ENCODE peak calls at places on chromosomes 16 and 17, in four cellular contexts. One of them, this sample, is unnamed.

GRCh38 chr17:19677736-19678379 is 29.3 kb downstream of the ALDH3A2 start:
- DNase-seq in GM12878: no peak
- DNase-seq in K562: no peak
- DNase-seq in HepG2: no peak
- DNase-seq in this sample: no peak

GRCh38 chr16:69276143-69277115 is 34.7 kb upstream of the VPS4A start:
- DNase-seq in GM12878: no peak
- DNase-seq in HepG2: no peak
- DNase-seq in K562: no peak
- DNase-seq in this sample: no peak

GRCh38 chr16:10616744-10617640 is 36.6 kb upstream of the EMP2 start:
- DNase-seq in GM12878: no peak
- DNase-seq in K562: no peak
- DNase-seq in HepG2: peak
- DNase-seq in this sample: peak

GRCh38 chr16:73018796-73019455 is 29.0 kb downstream of the ZFHX3 start:
- DNase-seq in GM12878: no peak
- DNase-seq in K562: no peak
- DNase-seq in HepG2: no peak
- DNase-seq in this sample: no peak

GRCh38 chr16:58419241-58420012 is 27.2 kb downstream of the GINS3 start:
- DNase-seq in K562: no peak
- DNase-seq in HepG2: no peak
- DNase-seq in GM12878: no peak
- DNase-seq in this sample: no peak

GRCh38 chr16:53821957-53822625 is 118.1 kb downstream of the FTO start:
- DNase-seq in HepG2: peak
- DNase-seq in GM12878: no peak
- DNase-seq in K562: no peak
- DNase-seq in this sample: no peak

GRCh38 chr17:8122923-8123694 is 797 bp downstream of the HES7 start:
- DNase-seq in GM12878: no peak
- DNase-seq in HepG2: no peak
- DNase-seq in K562: peak
- DNase-seq in this sample: peak

GRCh38 chr16:17321824-17322223 is 148.9 kb downstream of the XYLT1 start:
- DNase-seq in GM12878: no peak
- DNase-seq in HepG2: no peak
- DNase-seq in K562: no peak
- DNase-seq in this sample: no peak

GRCh38 chr16:82699711-82700495 is 73.1 kb downstream of the CDH13 start:
- DNase-seq in K562: no peak
- DNase-seq in GM12878: no peak
- DNase-seq in HepG2: no peak
- DNase-seq in this sample: no peak

GRCh38 chr16:30660424-30661251 is 2.4 kb downstream of the FBRS start:
- DNase-seq in GM12878: no peak
- DNase-seq in HepG2: no peak
- DNase-seq in K562: no peak
- DNase-seq in this sample: no peak

GRCh38 chr17:17514993-17515920 is 19.1 kb upstream of the RASD1 start:
- DNase-seq in K562: no peak
- DNase-seq in HepG2: no peak
- DNase-seq in GM12878: no peak
- DNase-seq in this sample: peak

GRCh38 chr17:40598928-40599627 is 33.8 kb upstream of the CCR7 start:
- DNase-seq in GM12878: peak
- DNase-seq in HepG2: no peak
- DNase-seq in K562: no peak
- DNase-seq in this sample: no peak

GRCh38 chr17:4566785-4567184 is 6.4 kb upstream of the GGT6 start:
- DNase-seq in GM12878: no peak
- DNase-seq in K562: peak
- DNase-seq in HepG2: peak
- DNase-seq in this sample: no peak

GRCh38 chr16:1944612-1945199 is 1.7 kb upstream of the MSRB1 start:
- DNase-seq in GM12878: no peak
- DNase-seq in K562: peak
- DNase-seq in HepG2: no peak
- DNase-seq in this sample: no peak

GRCh38 chr16:85568519-85568918 is 44.6 kb upstream of the GSE1 start:
- DNase-seq in GM12878: no peak
- DNase-seq in K562: peak
- DNase-seq in HepG2: no peak
- DNase-seq in this sample: no peak

GRCh38 chr17:1627219-1627986 is 1.2 kb downstream of the SLC43A2 start:
- DNase-seq in GM12878: no peak
- DNase-seq in K562: peak
- DNase-seq in HepG2: no peak
- DNase-seq in this sample: no peak

GRCh38 chr17:65537845-65538678 is 23.4 kb downstream of the AXIN2 start:
- DNase-seq in HepG2: no peak
- DNase-seq in K562: peak
- DNase-seq in GM12878: no peak
- DNase-seq in this sample: no peak

GRCh38 chr17:58172369-58173071 is 5.7 kb downstream of the OR4D2 start:
- DNase-seq in K562: peak
- DNase-seq in GM12878: peak
- DNase-seq in HepG2: peak
- DNase-seq in this sample: no peak

GRCh38 chr17:76077582-76078110 is 1.3 kb upstream of the ZACN start:
- DNase-seq in K562: no peak
- DNase-seq in HepG2: no peak
- DNase-seq in GM12878: no peak
- DNase-seq in this sample: no peak

GRCh38 chr17:28963841-28964240 is 12.5 kb upstream of the PHF12 start:
- DNase-seq in K562: no peak
- DNase-seq in HepG2: no peak
- DNase-seq in GM12878: no peak
- DNase-seq in this sample: no peak

GRCh38 chr16:82016268-82016667 is 5.0 kb upstream of the SDR42E1 start:
- DNase-seq in K562: peak
- DNase-seq in HepG2: no peak
- DNase-seq in GM12878: no peak
- DNase-seq in this sample: no peak

GRCh38 chr17:5872831-5873230 is 197.3 kb upstream of the WSCD1 start:
- DNase-seq in HepG2: no peak
- DNase-seq in GM12878: no peak
- DNase-seq in K562: no peak
- DNase-seq in this sample: no peak

GRCh38 chr16:66198641-66199040 is 167.8 kb upstream of the CDH5 start:
- DNase-seq in HepG2: no peak
- DNase-seq in GM12878: no peak
- DNase-seq in K562: no peak
- DNase-seq in this sample: no peak

GRCh38 chr16:86044881-86045600 is 146.1 kb downstream of the IRF8 start:
- DNase-seq in GM12878: no peak
- DNase-seq in HepG2: no peak
- DNase-seq in K562: no peak
- DNase-seq in this sample: no peak

GRCh38 chr16:14562691-14563491 is 67.2 kb downstream of the PARN start:
- DNase-seq in HepG2: peak
- DNase-seq in K562: peak
- DNase-seq in GM12878: no peak
- DNase-seq in this sample: no peak

GRCh38 chr17:40331743-40332641 is 23.0 kb downstream of the RARA start:
- DNase-seq in HepG2: no peak
- DNase-seq in GM12878: no peak
- DNase-seq in K562: no peak
- DNase-seq in this sample: no peak

GRCh38 chr16:67883872-67884261 is 818 bp upstream of the NRN1L start:
- DNase-seq in HepG2: peak
- DNase-seq in K562: peak
- DNase-seq in GM12878: no peak
- DNase-seq in this sample: peak

GRCh38 chr17:63399856-63400255 is 46.2 kb downstream of the CYB561 start:
- DNase-seq in GM12878: no peak
- DNase-seq in HepG2: no peak
- DNase-seq in K562: no peak
- DNase-seq in this sample: no peak

GRCh38 chr16:69324585-69325253 is 5.7 kb downstream of the PDF start:
- DNase-seq in GM12878: no peak
- DNase-seq in HepG2: no peak
- DNase-seq in K562: no peak
- DNase-seq in this sample: no peak

GRCh38 chr16:27434141-27435051 is 32.4 kb downstream of the IL21R start:
- DNase-seq in GM12878: no peak
- DNase-seq in K562: no peak
- DNase-seq in HepG2: no peak
- DNase-seq in this sample: no peak

GRCh38 chr17:79188048-79188447 is 113.4 kb downstream of the ENGASE start:
- DNase-seq in K562: peak
- DNase-seq in HepG2: no peak
- DNase-seq in GM12878: no peak
- DNase-seq in this sample: peak
- TF ChIP-seq CBX5 in K562: no peak
- TF ChIP-seq CBX5 in HepG2: no peak
- TF ChIP-seq CBX5 in GM12878: no peak
- TF ChIP-seq CBX5 in this sample: no peak

DNA sequence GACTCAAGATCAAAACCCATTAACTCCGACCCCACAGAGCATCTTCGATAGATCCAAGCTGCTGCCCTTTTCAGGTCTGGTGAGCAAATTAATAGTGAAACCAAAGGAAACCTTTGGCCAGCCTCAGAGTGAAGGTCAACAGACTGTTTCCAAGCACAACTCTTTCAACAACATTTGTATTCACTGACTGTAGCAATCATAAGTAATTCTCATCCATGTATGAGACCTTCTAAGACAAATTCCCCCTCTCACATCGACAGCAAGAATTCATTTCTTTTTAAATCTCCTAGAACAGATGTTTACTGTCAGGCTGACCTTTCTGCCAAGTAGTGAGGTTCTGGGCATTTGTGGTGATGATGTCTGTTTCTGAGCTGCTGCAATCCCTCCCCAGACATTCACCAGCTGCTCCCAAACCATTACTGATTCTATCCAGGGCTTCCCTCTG is 64.2 kb downstream of the SLC39A11 start:
- DNase-seq in K562: no peak
- DNase-seq in GM12878: no peak
- DNase-seq in HepG2: no peak
- DNase-seq in this sample: no peak
- TF ChIP-seq CBX5 in K562: no peak
- TF ChIP-seq CBX5 in GM12878: no peak
- TF ChIP-seq CBX5 in HepG2: no peak
- TF ChIP-seq CBX5 in this sample: no peak

GRCh38 chr17:21019976-21020575 is 22.7 kb downstream of the USP22 start:
- DNase-seq in K562: no peak
- DNase-seq in GM12878: no peak
- DNase-seq in HepG2: no peak
- DNase-seq in this sample: no peak
- TF ChIP-seq CBX5 in K562: no peak
- TF ChIP-seq CBX5 in GM12878: no peak
- TF ChIP-seq CBX5 in HepG2: no peak
- TF ChIP-seq CBX5 in this sample: no peak

GRCh38 chr17:59506907-59507726 is 58.3 kb upstream of the DHX40 start:
- DNase-seq in K562: no peak
- DNase-seq in HepG2: no peak
- DNase-seq in GM12878: no peak
- DNase-seq in this sample: no peak
- TF ChIP-seq CBX5 in K562: no peak
- TF ChIP-seq CBX5 in HepG2: no peak
- TF ChIP-seq CBX5 in GM12878: no peak
- TF ChIP-seq CBX5 in this sample: no peak

GRCh38 chr17:81420769-81421462 is 25.7 kb downstream of the BAHCC1 start:
- DNase-seq in GM12878: no peak
- DNase-seq in K562: no peak
- DNase-seq in HepG2: no peak
- DNase-seq in this sample: no peak
- TF ChIP-seq CBX5 in GM12878: no peak
- TF ChIP-seq CBX5 in K562: no peak
- TF ChIP-seq CBX5 in HepG2: no peak
- TF ChIP-seq CBX5 in this sample: no peak

GRCh38 chr17:46115687-46116086 is 77.5 kb downstream of the KANSL1 start:
- DNase-seq in K562: peak
- DNase-seq in HepG2: no peak
- DNase-seq in GM12878: no peak
- DNase-seq in this sample: no peak
- TF ChIP-seq CBX5 in K562: no peak
- TF ChIP-seq CBX5 in HepG2: no peak
- TF ChIP-seq CBX5 in GM12878: no peak
- TF ChIP-seq CBX5 in this sample: no peak

GRCh38 chr16:49269231-49269630 is 12.4 kb downstream of the CBLN1 start:
- DNase-seq in HepG2: no peak
- DNase-seq in K562: no peak
- DNase-seq in GM12878: no peak
- DNase-seq in this sample: no peak

GRCh38 chr16:49273771-49274170 is 7.9 kb downstream of the CBLN1 start:
- DNase-seq in HepG2: no peak
- DNase-seq in GM12878: no peak
- DNase-seq in K562: no peak
- DNase-seq in this sample: no peak

GRCh38 chr16:49271363-49271762 is 10.3 kb downstream of the CBLN1 start:
- DNase-seq in K562: no peak
- DNase-seq in GM12878: no peak
- DNase-seq in HepG2: no peak
- DNase-seq in this sample: no peak

DNA sequence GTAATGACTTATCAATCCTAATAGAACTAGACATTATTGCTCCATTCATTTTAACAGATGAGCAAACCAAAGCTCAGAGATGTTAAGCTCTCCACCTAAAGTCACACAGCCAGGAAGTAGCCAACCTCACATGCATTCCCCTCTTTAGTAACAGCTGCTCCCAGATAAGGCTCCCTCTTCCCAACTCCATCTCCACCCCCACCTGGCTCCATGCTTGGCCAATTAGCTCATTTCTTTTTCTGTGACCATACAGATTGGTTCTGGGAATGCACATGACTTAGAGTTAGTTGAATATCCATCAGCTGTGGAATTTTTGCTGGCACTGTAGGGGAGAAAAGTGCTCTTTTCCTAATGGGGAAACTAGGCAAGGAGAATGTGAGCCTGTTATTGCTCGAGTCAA is 13.0 kb downstream of the CBLN1 start:
- DNase-seq in K562: no peak
- DNase-seq in HepG2: no peak
- DNase-seq in GM12878: no peak
- DNase-seq in this sample: no peak
- TF ChIP-seq CBX5 in K562: no peak
- TF ChIP-seq CBX5 in HepG2: no peak
- TF ChIP-seq CBX5 in GM12878: no peak
- TF ChIP-seq CBX5 in this sample: no peak

GRCh38 chr16:24967074-24967473 is 48.1 kb downstream of the ARHGAP17 start:
- DNase-seq in K562: no peak
- DNase-seq in GM12878: no peak
- DNase-seq in HepG2: no peak
- DNase-seq in this sample: no peak
- TF ChIP-seq CBX5 in K562: no peak
- TF ChIP-seq CBX5 in GM12878: no peak
- TF ChIP-seq CBX5 in HepG2: no peak
- TF ChIP-seq CBX5 in this sample: no peak

DNA sequence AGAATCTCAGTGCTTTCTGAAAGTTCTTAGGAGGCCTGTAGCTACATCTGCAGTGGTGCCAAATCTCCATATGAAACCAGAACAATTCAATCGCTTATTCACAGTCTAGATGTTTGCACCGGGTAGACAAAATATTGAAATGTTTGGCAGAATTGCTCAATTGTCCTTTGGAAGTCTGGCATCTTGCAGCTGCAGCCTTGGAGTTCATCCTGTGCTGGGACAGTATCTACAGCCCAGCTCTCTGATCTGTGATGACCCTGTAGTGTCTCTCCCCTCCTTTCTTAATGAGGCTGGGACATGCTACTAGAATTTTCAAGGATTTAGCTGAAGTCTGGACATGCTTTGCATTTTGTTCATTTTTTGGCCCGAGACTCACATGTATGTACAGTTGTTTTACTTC is 209.7 kb downstream of the MAP2K4 start:
- DNase-seq in HepG2: no peak
- DNase-seq in K562: no peak
- DNase-seq in GM12878: no peak
- DNase-seq in this sample: no peak
- TF ChIP-seq CBX5 in HepG2: no peak
- TF ChIP-seq CBX5 in K562: no peak
- TF ChIP-seq CBX5 in GM12878: no peak
- TF ChIP-seq CBX5 in this sample: no peak